ENCODE peak calls at places on chromosomes 5 and 9, in six cellular contexts. I is GM20000, K is osteocyte, F is HCEC 1CT, Y is adrenal gland, L is A172. E is an unnamed sample.

GRCh38 chr9:2050236-2050635 is 35.1 kb downstream of the SMARCA2 start:
- DNase-seq in Y (no peak), I (no peak), F (peak; percentile 20), L (no peak), K (no peak), E (no peak)

GRCh38 chr5:147813696-147814095 is 17.8 kb downstream of the SPINK1 start:
- DNase-seq in K (no peak), Y (no peak), F (no peak), I (no peak), L (no peak), E (no peak)

GRCh38 chr9:133726401-133727276 is 11.5 kb downstream of the SARDH start:
- DNase-seq in Y (no peak), F (peak; percentile 18), L (peak; percentile 78), I (peak; percentile 73), K (peak; percentile 85), E (peak; percentile 52)

GRCh38 chr9:135506327-135507103 is 6.0 kb downstream of the MRPS2 start:
- DNase-seq in I (no peak), Y (peak; percentile 6), L (no peak), K (no peak), F (peak; percentile 12), E (peak; percentile 7)

GRCh38 chr5:110354341-110354740 is 372.1 kb downstream of the TMEM232 start:
- DNase-seq in I (no peak), K (no peak), F (no peak), Y (peak; percentile 19), L (no peak), E (no peak)

GRCh38 chr9:106868565-106868964 is 5.6 kb downstream of the ZNF462 start:
- DNase-seq in L (no peak), I (no peak), K (no peak), Y (peak; percentile 49), F (peak; percentile 33), E (peak; percentile 60)

GRCh38 chr5:82319977-82320376 is 41.8 kb upstream of the RPS23 start:
- DNase-seq in K (no peak), Y (no peak), I (no peak), F (no peak), L (no peak), E (no peak)

GRCh38 chr9:86867658-86868313 is 79.5 kb downstream of the GAS1 start:
- DNase-seq in Y (no peak), K (no peak), I (no peak), L (no peak), F (no peak), E (no peak)

GRCh38 chr5:95730730-95731570 is at the start of gene RHOBTB3:
- DNase-seq in K (peak; percentile 95), I (peak; percentile 73), L (peak; percentile 94), Y (peak; percentile 97), F (peak; percentile 96), E (peak; percentile 92)

GRCh38 chr9:28031521-28032177 is 458.4 kb upstream of the C9orf72 start:
- DNase-seq in K (no peak), I (no peak), L (no peak), F (no peak), Y (no peak), E (no peak)

GRCh38 chr5:111697881-111698757 is 58.9 kb downstream of the NREP start:
- DNase-seq in Y (no peak), F (peak; percentile 54), K (no peak), I (no peak), L (no peak), E (peak; percentile 73)

GRCh38 chr5:9156282-9156681 is 389.6 kb downstream of the SEMA5A start:
- DNase-seq in F (peak; percentile 77), Y (peak; percentile 12), I (peak; percentile 20), K (no peak), L (peak; percentile 30), E (peak; percentile 57)

GRCh38 chr9:114283551-114284111 is 39.3 kb upstream of the ORM1 start:
- DNase-seq in K (no peak), L (no peak), I (no peak), F (no peak), Y (peak; percentile 4), E (no peak)

GRCh38 chr9:127771570-127772189 is 6.8 kb downstream of the SH2D3C start:
- DNase-seq in L (no peak), I (no peak), Y (no peak), F (no peak), K (no peak), E (no peak)

GRCh38 chr9:18923671-18924430 is 109.2 kb downstream of the SAXO1 start:
- DNase-seq in I (no peak), F (no peak), Y (no peak), L (no peak), K (no peak), E (no peak)

GRCh38 chr5:74953961-74954720 is 88.0 kb upstream of the FAM169A start:
- DNase-seq in I (no peak), F (peak; percentile 75), L (peak; percentile 38), K (no peak), Y (no peak), E (peak; percentile 40)

GRCh38 chr9:128365525-128365924 is 5.6 kb upstream of the URM1 start:
- DNase-seq in K (no peak), I (no peak), L (no peak), F (no peak), Y (no peak), E (no peak)

GRCh38 chr9:70119786-70120185 is 76.1 kb downstream of the MAMDC2 start:
- DNase-seq in Y (no peak), F (no peak), I (no peak), L (no peak), K (no peak), E (peak; percentile 24)

GRCh38 chr5:62340392-62340791 is 34.4 kb downstream of the KIF2A start:
- DNase-seq in K (no peak), L (no peak), I (no peak), F (no peak), Y (no peak), E (no peak)

GRCh38 chr5:118042076-118042475 is 946.3 kb downstream of the DTWD2 start:
- DNase-seq in I (no peak), L (no peak), Y (no peak), K (no peak), F (no peak), E (no peak)

GRCh38 chr9:98215821-98216220 is 23.4 kb upstream of the CORO2A start:
- DNase-seq in Y (peak; percentile 44), F (no peak), K (no peak), I (no peak), L (no peak), E (peak; percentile 24)

GRCh38 chr5:16492398-16493175 is 27.0 kb upstream of the ZNF622 start:
- DNase-seq in Y (no peak), L (peak; percentile 29), F (peak; percentile 95), K (no peak), I (no peak), E (peak; percentile 53)

GRCh38 chr5:168302785-168303184 is 11.3 kb downstream of the WWC1 start:
- DNase-seq in F (peak; percentile 50), I (no peak), L (peak; percentile 75), K (no peak), Y (no peak), E (no peak)

GRCh38 chr5:159049844-159050318 is 49.8 kb downstream of the EBF1 start:
- DNase-seq in L (peak; percentile 21), I (no peak), F (no peak), Y (no peak), K (no peak), E (peak; percentile 29)

GRCh38 chr9:113589890-113590289 is 126.4 kb downstream of the RGS3 start:
- DNase-seq in F (peak; percentile 44), L (peak; percentile 58), I (no peak), Y (no peak), K (no peak), E (peak; percentile 57)

GRCh38 chr5:163569284-163569683 is 63.9 kb downstream of the MAT2B start:
- DNase-seq in Y (no peak), K (no peak), L (peak; percentile 27), I (no peak), F (peak; percentile 75), E (peak; percentile 39)

GRCh38 chr9:22742401-22742800 is 295.8 kb downstream of the DMRTA1 start:
- DNase-seq in K (no peak), Y (no peak), F (no peak), L (no peak), I (no peak), E (no peak)

GRCh38 chr5:135240781-135241360 is 158.2 kb downstream of the MACROH2A1 start:
- DNase-seq in K (peak; percentile 57), Y (peak; percentile 4), L (no peak), I (no peak), F (no peak), E (no peak)

GRCh38 chr9:68507098-68507795 is 33.4 kb downstream of the TMEM252 start:
- DNase-seq in K (no peak), F (no peak), Y (no peak), L (peak; percentile 9), I (peak; percentile 19), E (peak; percentile 15)

GRCh38 chr5:45385321-45386058 is 310.7 kb downstream of the HCN1 start:
- DNase-seq in F (peak; percentile 92), Y (no peak), I (no peak), K (no peak), L (peak; percentile 91), E (peak; percentile 90)

GRCh38 chr5:53091304-53091703 is 18.3 kb downstream of the MOCS2 start:
- DNase-seq in I (no peak), L (peak; percentile 83), K (no peak), F (peak; percentile 62), Y (no peak), E (peak; percentile 76)

GRCh38 chr9:96139592-96140251 is 162.3 kb downstream of the HSD17B3 start:
- DNase-seq in L (peak; percentile 33), I (no peak), Y (peak; percentile 63), K (no peak), F (peak; percentile 94), E (peak; percentile 53)